ENCODE peak calls at places on chromosome 21, in six cellular contexts. Q is H54; S is fibroblast of mammary gland; W is T-helper 2 cell; D is stimulated activated CD4-positive, alpha-beta T cell treated with anti-CD3 and anti-CD28 coated beads, Interleukin-4, amount 100 ng/mL, for 4 hours; X is Calu3. G is an unnamed sample.

GRCh38 chr21:38669186-38669585 is 136.5 kb upstream of the ETS2 start:
- DNase-seq in Q (no peak), S (peak; percentile 36), W (peak; percentile 71), D (no peak), X (peak; percentile 15), G (no peak)

GRCh38 chr21:38945536-38946245 is 140.0 kb downstream of the ETS2 start:
- DNase-seq in Q (no peak), S (no peak), W (no peak), D (no peak), X (no peak), G (no peak)

GRCh38 chr21:33071878-33072306 is 2.0 kb downstream of the OLIG1 start:
- DNase-seq in Q (no peak), S (peak; percentile 8), W (peak; percentile 7), D (no peak), X (no peak), G (no peak)

GRCh38 chr21:25573409-25574206 is 33.7 kb downstream of the MRPL39 start:
- DNase-seq in Q (peak; percentile 45), S (peak; percentile 97), W (peak; percentile 89), D (peak; percentile 85), X (peak; percentile 10), G (peak; percentile 34)

GRCh38 chr21:14453964-14454641 is 71.2 kb upstream of the HSPA13 start:
- DNase-seq in Q (no peak), S (no peak), W (no peak), D (no peak), X (no peak), G (no peak)

GRCh38 chr21:37072988-37073416 is at the start of the genes PIGP and TTC3:
- DNase-seq in Q (peak; percentile 95), S (peak; percentile 90), W (peak; percentile 96), D (peak; percentile 93), X (peak; percentile 95), G (peak; percentile 93)

GRCh38 chr21:45405819-45406762 is 1.1 kb downstream of the COL18A1 start:
- DNase-seq in Q (peak; percentile 73), S (peak; percentile 45), W (no peak), D (peak; percentile 52), X (peak; percentile 31), G (no peak)

GRCh38 chr21:15140321-15141019 is 75.7 kb upstream of the NRIP1 start:
- DNase-seq in Q (no peak), S (no peak), W (no peak), D (no peak), X (peak; percentile 53), G (no peak)

GRCh38 chr21:43871487-43871886 is 6.5 kb downstream of the AGPAT3 start:
- DNase-seq in Q (no peak), S (no peak), W (no peak), D (no peak), X (no peak), G (no peak)

GRCh38 chr21:41367598-41368360 is 6.0 kb downstream of the MX2 start:
- DNase-seq in Q (no peak), S (no peak), W (no peak), D (no peak), X (no peak), G (no peak)

GRCh38 chr21:26842976-26843911 is 2.0 kb downstream of the ADAMTS1 start:
- DNase-seq in Q (peak; percentile 92), S (peak; percentile 97), W (peak; percentile 57), D (no peak), X (peak; percentile 82), G (no peak)

GRCh38 chr21:26845750-26846035 is 484 bp upstream of the ADAMTS1 start:
- DNase-seq in Q (no peak), S (no peak), W (no peak), D (no peak), X (no peak), G (no peak)

GRCh38 chr21:31872452-31873274 is at the start of gene HUNK:
- DNase-seq in Q (no peak), S (peak; percentile 17), W (peak; percentile 22), D (no peak), X (peak; percentile 42), G (no peak)

GRCh38 chr21:43195131-43196021 is 26.6 kb downstream of the CRYAA start:
- DNase-seq in Q (no peak), S (peak; percentile 64), W (no peak), D (no peak), X (no peak), G (no peak)

GRCh38 chr21:42532466-42533181 is 19.0 kb downstream of the SLC37A1 start:
- DNase-seq in Q (peak; percentile 56), S (no peak), W (no peak), D (no peak), X (no peak), G (no peak)

GRCh38 chr21:44758781-44759627 is 42.6 kb downstream of the UBE2G2 start:
- DNase-seq in Q (no peak), S (no peak), W (no peak), D (no peak), X (no peak), G (no peak)

GRCh38 chr21:34889287-34889536 is 159.9 kb downstream of the RUNX1 start:
- DNase-seq in Q (peak; percentile 38), S (peak; percentile 74), W (peak; percentile 78), D (no peak), X (peak; percentile 26), G (peak; percentile 33)

GRCh38 chr21:34274001-34274400 is 89.8 kb upstream of the KCNE2 start:
- DNase-seq in Q (no peak), S (peak; percentile 61), W (no peak), D (no peak), X (no peak), G (no peak)

GRCh38 chr21:41837756-41838297 is 41.3 kb downstream of the PRDM15 start:
- DNase-seq in Q (no peak), S (no peak), W (no peak), D (no peak), X (no peak), G (no peak)

GRCh38 chr21:45378258-45378966 is 26.6 kb upstream of the COL18A1 start:
- DNase-seq in Q (no peak), S (no peak), W (no peak), D (no peak), X (no peak), G (no peak)

GRCh38 chr21:34653522-34653921 is 15.3 kb upstream of the CLIC6 start:
- DNase-seq in Q (no peak), S (no peak), W (no peak), D (no peak), X (no peak), G (no peak)

GRCh38 chr21:45923146-45923545 is 58.4 kb upstream of the COL6A1 start:
- DNase-seq in Q (peak; percentile 94), S (peak; percentile 58), W (peak; percentile 57), D (peak; percentile 53), X (peak; percentile 54), G (peak; percentile 54)

GRCh38 chr21:27480841-27481261 is 514.0 kb upstream of the ADAMTS5 start:
- DNase-seq in Q (peak; percentile 20), S (peak; percentile 63), W (peak; percentile 43), D (no peak), X (peak; percentile 37), G (no peak)

GRCh38 chr21:39659070-39659815 is 46.5 kb downstream of the B3GALT5 start:
- DNase-seq in Q (no peak), S (no peak), W (no peak), D (no peak), X (no peak), G (no peak)

G was measured in T follicular helper cell.